ENCODE peak calls at places on chromosomes 16 and 17, in six cellular contexts. Q, V, N, D, X and B are unnamed samples.

GRCh38 chr17:50947844-50948514 is 81.8 kb upstream of the TOB1 start:
- DNase-seq in X (peak), V (no peak), D (no peak), N (no peak), Q (no peak), B (peak)

GRCh38 chr17:50262001-50262794 is 12.1 kb upstream of the TMEM92 start:
- DNase-seq in V (no peak), D (no peak), N (no peak), Q (no peak), X (no peak), B (peak)

GRCh38 chr16:85227262-85227923 is 115.1 kb upstream of the CIBAR2 start:
- DNase-seq in V (peak), X (no peak), Q (no peak), N (no peak), D (no peak), B (no peak)

GRCh38 chr16:89484923-89485679 is 5.3 kb downstream of the ANKRD11 start:
- DNase-seq in N (no peak), X (no peak), D (no peak), Q (no peak), V (no peak), B (no peak)

GRCh38 chr17:77846531-77847085 is 111.9 kb upstream of the TNRC6C start:
- DNase-seq in Q (no peak), N (no peak), V (no peak), D (no peak), X (no peak), B (no peak)

GRCh38 chr17:51287412-51287811 is 27.1 kb downstream of the UTP18 start:
- DNase-seq in Q (no peak), D (no peak), X (no peak), V (no peak), N (no peak), B (no peak)

GRCh38 chr17:76134911-76135809 is 5.9 kb downstream of the FOXJ1 start:
- DNase-seq in V (no peak), D (no peak), X (no peak), Q (no peak), N (no peak), B (no peak)

GRCh38 chr16:84423416-84423837 is 55.1 kb downstream of the ATP2C2 start:
- DNase-seq in D (peak), V (peak), Q (no peak), N (peak), X (no peak), B (no peak)

GRCh38 chr16:4684763-4685162 is 8.6 kb upstream of the NUDT16L1 start:
- DNase-seq in V (no peak), Q (no peak), D (no peak), X (no peak), N (no peak), B (no peak)

GRCh38 chr16:47719713-47720112 is 258.6 kb downstream of the PHKB start:
- DNase-seq in X (no peak), Q (no peak), V (no peak), D (no peak), N (no peak), B (no peak)

GRCh38 chr16:4917117-4917516 is 19.8 kb downstream of the PPL start:
- DNase-seq in X (no peak), D (no peak), V (no peak), N (peak), Q (no peak), B (no peak)

GRCh38 chr17:65485388-65486299 is 75.8 kb downstream of the AXIN2 start:
- DNase-seq in X (no peak), D (no peak), N (no peak), Q (no peak), V (no peak), B (no peak)

GRCh38 chr17:13952252-13952721 is 117.0 kb upstream of the COX10 start:
- DNase-seq in N (no peak), D (no peak), X (no peak), Q (no peak), V (no peak), B (no peak)

GRCh38 chr16:19094542-19095365 is 19.0 kb upstream of the ITPRIPL2 start:
- DNase-seq in V (no peak), D (no peak), X (no peak), Q (no peak), N (no peak), B (peak)

GRCh38 chr16:50011707-50012106 is 13.3 kb upstream of the CNEP1R1 start:
- DNase-seq in X (no peak), Q (no peak), N (no peak), V (no peak), D (no peak), B (no peak)